ENCODE peak calls at places on chromosome 16, in ten cellular contexts. U, B, H, Y, P, R, Q, N, A and W are unnamed samples. For H3K27me3, the result is how much of the 10 kb centered on the place peaks cover.

GRCh38 chr16:4618645-4619418 is 4.1 kb upstream of the UBALD1 start:
- DNase-seq in N (no peak), Q (no peak), Y (no peak), R (no peak), H (no peak), A (peak), P (no peak), U (no peak), B (no peak), W (no peak)

GRCh38 chr16:9778879-9779278 is 403.3 kb downstream of the GRIN2A start:
- DNase-seq in Y (no peak), R (no peak), A (no peak), U (no peak), P (no peak), H (no peak), Q (no peak), B (no peak), N (no peak), W (no peak)

GRCh38 chr16:27317320-27317719 is 3.5 kb downstream of the IL4R start:
- DNase-seq in Q (peak), P (peak), H (peak), U (no peak), B (no peak), Y (no peak), A (no peak), R (no peak), N (no peak), W (no peak)

GRCh38 chr16:88323041-88323440 is 59.7 kb upstream of the ZNF469 start:
- DNase-seq in B (no peak), N (no peak), P (no peak), U (no peak), A (no peak), Y (no peak), H (no peak), Q (no peak), R (no peak), W (no peak)

GRCh38 chr16:24526701-24527470 is 12.5 kb upstream of the RBBP6 start:
- DNase-seq in Q (no peak), P (no peak), B (no peak), A (no peak), U (no peak), N (no peak), H (no peak), R (no peak), Y (no peak), W (no peak)

GRCh38 chr16:28096974-28097373 is 33.5 kb upstream of the GSG1L start:
- DNase-seq in Q (peak), Y (no peak), U (no peak), A (no peak), P (peak), N (no peak), R (no peak), B (no peak), H (no peak), W (no peak)

GRCh38 chr16:2795714-2796143 is 2.5 kb upstream of the PRSS41 start:
- DNase-seq in P (peak), B (peak), U (no peak), Q (no peak), A (peak), Y (no peak), N (no peak), R (no peak), H (no peak), W (no peak)

GRCh38 chr16:28549301-28549899 is 4.3 kb upstream of the SGF29 start:
- DNase-seq in Q (no peak), A (no peak), N (no peak), H (no peak), B (no peak), U (no peak), Y (no peak), P (no peak), R (peak), W (no peak)

GRCh38 chr16:11004351-11004750 is 60.0 kb downstream of the CLEC16A start:
- DNase-seq in A (no peak), H (no peak), Y (no peak), N (no peak), Q (no peak), R (no peak), P (no peak), B (no peak), U (no peak), W (no peak)

GRCh38 chr16:71552698-71553503 is 24.0 kb downstream of the TAT start:
- DNase-seq in H (no peak), N (no peak), A (no peak), B (no peak), P (no peak), Y (no peak), R (peak), Q (no peak), U (no peak), W (no peak)

GRCh38 chr16:29307598-29308507 is 98.7 kb downstream of the NPIPB11 start:
- DNase-seq in Y (no peak), P (peak), H (no peak), R (no peak), B (no peak), Q (no peak), U (peak), A (no peak), N (no peak), W (no peak)

GRCh38 chr16:11328172-11329079 is 16.8 kb upstream of the RMI2 start:
- DNase-seq in U (peak), B (peak), P (peak), Y (no peak), N (peak), R (peak), Q (peak), A (no peak), H (peak), W (no peak)

GRCh38 chr16:27927266-27927901 is 136.1 kb downstream of the GSG1L start:
- DNase-seq in Q (peak), P (no peak), H (no peak), U (no peak), Y (no peak), B (no peak), R (no peak), A (no peak), N (no peak), W (no peak)

GRCh38 chr16:86294535-86294934 is 215.8 kb upstream of the FOXF1 start:
- DNase-seq in P (peak), N (no peak), U (no peak), B (peak), Q (no peak), Y (no peak), A (no peak), H (peak), R (no peak), W (no peak)

GRCh38 chr16:86293897-86294296 is 216.4 kb upstream of the FOXF1 start:
- DNase-seq in R (no peak), U (no peak), N (no peak), A (no peak), P (no peak), H (no peak), Y (no peak), B (no peak), Q (no peak), W (no peak)

GRCh38 chr16:86298166-86299131 is 211.9 kb upstream of the FOXF1 start:
- DNase-seq in B (peak), H (no peak), A (no peak), P (peak), U (no peak), R (no peak), Y (no peak), Q (no peak), N (no peak), W (no peak)

GRCh38 chr16:86297391-86297790 is 212.9 kb upstream of the FOXF1 start:
- DNase-seq in N (no peak), U (no peak), Y (no peak), A (no peak), R (no peak), H (no peak), Q (no peak), B (no peak), P (peak), W (no peak)

DNA sequence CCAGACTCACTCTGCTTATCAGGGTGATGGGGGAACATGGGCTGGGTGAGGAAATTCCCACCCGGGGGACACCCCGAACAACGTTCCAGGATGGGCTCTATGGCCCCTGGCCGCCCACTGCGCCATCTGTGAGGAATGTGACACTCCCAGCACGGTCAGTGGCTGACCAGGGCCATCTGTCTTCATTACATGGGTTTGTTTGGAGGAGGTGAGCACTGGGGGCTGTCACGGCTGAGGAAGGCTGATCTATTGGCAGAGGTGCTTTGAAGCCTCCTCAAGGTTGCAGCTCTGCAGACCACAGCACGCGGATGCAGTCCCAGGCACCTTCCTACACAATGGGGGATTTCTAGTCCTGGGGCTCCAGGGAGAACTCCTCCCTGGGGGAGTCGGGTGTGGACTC is 214.1 kb upstream of the FOXF1 start:
- DNase-seq in Y (no peak), H (no peak), R (no peak), P (peak), Q (no peak), U (no peak), A (no peak), N (no peak), B (no peak), W (no peak)
- H3K27me3 ChIP-seq in Y (half or more), H (under half), R (half or more), P (under half), Q (half or more), U (under half), A (under half), N (under half), B (under half), W (under half)

DNA sequence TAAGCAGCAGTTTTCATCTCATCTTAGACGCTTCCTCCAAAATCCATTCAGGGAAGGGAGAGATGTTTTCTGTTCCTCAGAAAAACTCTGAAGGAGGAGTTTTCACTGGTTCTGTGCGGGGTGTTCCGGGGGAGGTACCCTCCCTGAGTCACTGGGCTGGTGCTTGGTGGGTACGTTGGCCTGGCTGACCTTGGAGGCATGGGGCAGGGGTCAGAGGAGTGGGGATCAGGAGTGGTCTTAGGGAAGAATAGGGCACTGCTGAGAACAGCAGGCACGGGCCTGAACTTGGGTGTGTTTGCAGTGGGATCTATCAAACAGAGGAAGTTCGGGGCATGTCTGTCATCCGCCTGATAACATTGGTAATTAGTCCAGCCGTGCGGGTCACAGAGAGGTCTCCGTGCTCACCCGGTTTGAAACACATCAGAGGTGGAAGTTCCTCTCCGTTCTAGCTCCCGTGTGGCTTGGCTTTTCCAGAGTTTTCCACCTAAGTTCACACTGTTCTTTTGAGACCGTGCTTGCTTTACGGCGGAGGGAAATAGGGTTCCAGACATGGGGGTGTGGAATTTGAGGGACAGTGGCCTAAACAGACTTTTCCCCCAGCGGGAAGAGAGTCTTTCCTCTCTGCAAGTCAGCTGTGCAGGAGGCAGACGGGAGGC is 59.7 kb upstream of the CIBAR2 start:
- DNase-seq in Q (no peak), N (no peak), U (peak), P (no peak), R (no peak), H (no peak), Y (no peak), B (no peak), A (peak), W (no peak)
- TF ChIP-seq POLR2A in Q (no peak), N (no peak), U (no peak), P (no peak), R (no peak), H (no peak), Y (no peak), B (no peak), A (no peak), W (no peak)

GRCh38 chr16:56513972-56514371 is 5.9 kb downstream of the BBS2 start:
- DNase-seq in N (peak), A (no peak), U (no peak), Y (no peak), R (peak), H (peak), B (peak), P (no peak), Q (no peak), W (no peak)
- TF ChIP-seq CTCF in N (peak), A (peak), U (peak), Y (peak), R (peak), H (peak), B (peak), P (peak), Q (peak), W (peak)

DNA sequence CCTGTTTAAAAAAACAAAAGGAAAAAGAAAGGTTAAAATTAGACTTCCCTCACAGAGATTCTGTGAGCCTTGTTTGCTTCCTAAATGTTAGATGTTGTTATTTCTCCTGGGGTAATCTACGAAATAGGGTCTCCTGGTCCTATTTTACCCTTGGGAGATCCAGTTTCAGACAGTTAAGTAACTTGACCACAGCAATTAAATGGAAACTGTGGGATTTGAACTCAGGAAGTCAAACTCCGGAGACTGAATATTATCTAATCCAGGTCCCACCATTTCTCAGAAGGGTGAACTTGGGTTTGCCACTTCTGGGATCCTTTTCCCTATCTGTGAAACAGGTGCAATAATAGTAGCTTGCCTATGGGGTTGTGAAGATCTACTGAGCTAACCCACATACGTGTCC is 6.4 kb upstream of the TMC5 start:
- DNase-seq in N (no peak), U (no peak), R (no peak), A (no peak), P (no peak), Y (no peak), B (no peak), Q (no peak), H (no peak), W (no peak)
- H3K27me3 ChIP-seq in N (under half), U (under half), R (under half), A (under half), P (half or more), Y (under half), B (under half), Q (half or more), H (under half), W (under half)

DNA sequence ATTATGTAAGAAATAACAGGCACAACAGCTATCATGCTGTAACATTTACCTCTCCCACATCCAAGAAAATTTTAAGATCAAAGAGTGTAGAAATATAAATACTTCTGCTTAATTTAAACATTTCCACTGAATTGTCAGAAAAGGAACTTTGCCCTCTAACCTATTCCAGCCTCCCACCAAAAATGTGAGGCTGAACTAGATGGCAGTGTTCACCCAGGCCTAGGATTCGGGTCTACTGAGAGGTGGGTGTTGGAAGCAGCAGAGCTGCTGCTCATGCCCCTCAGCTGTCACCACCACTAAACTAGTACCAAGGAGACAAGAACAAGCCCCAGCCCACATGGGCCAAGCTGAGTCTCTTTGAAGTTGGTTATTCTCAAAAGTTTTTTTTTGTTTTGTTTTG is 11.3 kb downstream of the CIAPIN1 start:
- DNase-seq in H (no peak), Q (no peak), U (no peak), B (no peak), N (no peak), A (no peak), R (no peak), Y (no peak), P (no peak), W (no peak)
- TF ChIP-seq POLR2A in H (no peak), Q (no peak), U (no peak), B (no peak), N (no peak), A (no peak), R (no peak), Y (no peak), P (no peak), W (no peak)

GRCh38 chr16:89452925-89453324 is 37.4 kb downstream of the ANKRD11 start:
- DNase-seq in U (no peak), R (no peak), A (no peak), H (no peak), P (no peak), Q (no peak), Y (no peak), B (no peak), N (no peak), W (no peak)

GRCh38 chr16:89455692-89456091 is 34.7 kb downstream of the ANKRD11 start:
- DNase-seq in H (no peak), N (no peak), Y (no peak), R (no peak), A (no peak), U (no peak), Q (no peak), B (no peak), P (no peak), W (no peak)

GRCh38 chr16:89455178-89455577 is 35.2 kb downstream of the ANKRD11 start:
- DNase-seq in Y (no peak), P (no peak), B (no peak), U (no peak), A (no peak), R (no peak), N (peak), H (no peak), Q (no peak), W (no peak)

GRCh38 chr16:89452241-89452640 is 38.1 kb downstream of the ANKRD11 start:
- DNase-seq in H (no peak), P (no peak), A (no peak), U (no peak), R (no peak), Q (no peak), Y (no peak), N (no peak), B (no peak), W (no peak)

DNA sequence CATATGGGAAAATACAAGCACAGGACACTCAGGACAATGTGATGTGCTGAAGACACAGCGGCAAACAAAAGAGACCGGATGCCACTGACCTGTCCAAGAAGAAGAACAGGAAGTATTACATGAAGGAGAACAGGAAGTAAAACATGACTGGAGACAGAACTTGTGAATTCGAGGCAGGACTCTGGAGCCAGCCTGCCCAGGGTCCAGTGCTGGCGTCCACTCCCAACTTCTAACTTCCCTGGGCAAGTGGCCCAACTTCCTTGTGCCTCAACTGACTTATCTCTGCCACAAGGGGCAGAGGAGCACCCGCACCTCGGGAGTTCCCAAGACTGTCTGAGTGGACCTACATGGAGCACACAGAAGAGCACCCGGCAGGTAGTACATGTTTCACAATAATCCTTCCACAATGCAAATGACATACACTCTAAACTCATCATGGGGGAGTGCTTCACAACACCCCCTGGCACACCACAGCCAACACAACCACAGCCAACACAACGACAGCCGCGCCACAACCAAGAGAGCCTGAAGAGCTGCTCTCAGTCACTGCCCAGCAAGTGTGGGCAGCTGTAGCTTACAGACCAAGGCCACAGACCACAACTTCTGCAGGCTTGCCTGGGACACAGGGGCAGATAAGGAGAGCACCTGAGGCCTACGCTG is 36.6 kb downstream of the ANKRD11 start:
- DNase-seq in U (no peak), R (no peak), H (peak), B (no peak), Q (no peak), N (no peak), Y (no peak), A (no peak), P (no peak), W (no peak)
- TF ChIP-seq CTCF in U (no peak), R (peak), H (peak), B (peak), Q (peak), N (no peak), Y (no peak), A (no peak), P (no peak), W (no peak)

DNA sequence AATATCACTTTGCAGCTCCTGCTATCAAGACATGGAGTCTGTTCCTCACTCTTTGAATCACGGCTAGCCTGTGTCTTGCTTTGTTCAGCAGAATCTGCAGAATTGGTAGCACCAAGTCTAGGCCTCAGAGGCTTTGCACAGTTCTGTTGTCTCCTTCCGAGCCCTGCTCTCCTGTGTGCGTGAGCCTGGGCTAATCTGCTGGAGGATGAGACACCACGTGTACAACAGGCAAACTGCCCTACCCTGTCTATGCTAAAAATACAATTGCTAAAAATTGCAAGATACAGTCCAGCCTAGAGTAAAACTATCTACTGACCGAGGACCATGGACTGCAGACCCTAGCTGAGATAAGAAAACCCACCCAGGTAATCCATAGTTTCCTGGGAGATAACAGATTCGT is 484.7 kb downstream of the NPIPA7 start:
- DNase-seq in Y (no peak), Q (no peak), P (no peak), N (no peak), H (no peak), A (no peak), B (no peak), R (no peak), U (no peak), W (no peak)
- H3K27me3 ChIP-seq in Y (under half), Q (under half), P (under half), N (under half), H (under half), A (under half), B (under half), R (under half), U (under half), W (under half)

GRCh38 chr16:30371248-30371816 is 1.0 kb upstream of the TBC1D10B start:
- DNase-seq in H (no peak), Y (no peak), B (no peak), Q (no peak), N (no peak), R (no peak), P (no peak), A (no peak), U (no peak), W (no peak)

GRCh38 chr16:30372037-30372712 is 1.9 kb upstream of the TBC1D10B start:
- DNase-seq in P (no peak), U (no peak), B (no peak), H (no peak), A (no peak), N (no peak), R (no peak), Q (no peak), Y (no peak), W (no peak)

GRCh38 chr16:30369938-30370443 is 303 bp downstream of the TBC1D10B start:
- DNase-seq in P (no peak), R (no peak), B (no peak), H (no peak), Q (no peak), A (no peak), Y (no peak), U (no peak), N (no peak), W (no peak)

GRCh38 chr16:30369091-30369937 is 980 bp downstream of the TBC1D10B start:
- DNase-seq in A (no peak), Y (no peak), H (peak), U (no peak), R (no peak), Q (peak), B (no peak), P (peak), N (no peak), W (peak)

GRCh38 chr16:30370444-30371247 is at the start of gene TBC1D10B:
- DNase-seq in R (peak), P (peak), Q (peak), Y (peak), N (peak), B (peak), U (peak), A (peak), H (peak), W (peak)
- TF ChIP-seq POLR2A in R (no peak), P (no peak), Q (no peak), Y (peak), N (no peak), B (peak), U (no peak), A (peak), H (peak), W (no peak)

GRCh38 chr16:57805176-57805575 is 2.9 kb upstream of the KIFC3 start:
- DNase-seq in P (no peak), Y (no peak), B (no peak), R (no peak), U (no peak), H (no peak), A (no peak), Q (no peak), N (no peak), W (no peak)
- TF ChIP-seq CTCF in P (no peak), Y (no peak), B (no peak), R (no peak), U (no peak), H (no peak), A (no peak), Q (no peak), N (no peak), W (no peak)